ENCODE peak calls at places on chromosomes 4 and X, in seven cellular contexts. P is HCT116, K is H1, N is K562, Y is SK-N-SH, C is HepG2, E is GM12878. R is an unnamed sample.

GRCh38 chrX:128975716-128976115 is 547.6 kb downstream of the SMARCA1 start:
- DNase-seq in P (no peak), K (peak), N (peak), Y (peak), C (peak), E (no peak), R (no peak)

GRCh38 chrX:50813843-50814661 is at the start of gene SHROOM4:
- DNase-seq in P (no peak), K (peak), N (no peak), Y (peak), C (peak), E (no peak), R (no peak)

GRCh38 chrX:106415276-106415895 is 196.4 kb upstream of the RADX start:
- DNase-seq in P (peak), K (no peak), N (peak), Y (peak), C (peak), E (no peak), R (no peak)

GRCh38 chr4:133920236-133920635 is 281.4 kb downstream of the PABPC4L start:
- DNase-seq in P (no peak), K (no peak), N (no peak), Y (no peak), C (no peak), E (no peak), R (no peak)

GRCh38 chrX:123923211-123923610 is 38.3 kb upstream of the STAG2 start:
- DNase-seq in P (no peak), K (no peak), N (no peak), Y (no peak), C (no peak), E (no peak), R (no peak)

GRCh38 chr4:19051751-19052296 is 1030.3 kb upstream of the LCORL start:
- DNase-seq in P (no peak), K (no peak), N (no peak), Y (no peak), C (no peak), E (no peak), R (no peak)

GRCh38 chr4:162700815-162701361 is 465.8 kb downstream of the NAF1 start:
- DNase-seq in P (no peak), K (no peak), N (no peak), Y (no peak), C (peak), E (no peak), R (no peak)

GRCh38 chr4:40333921-40334352 is 1.2 kb upstream of the CHRNA9 start:
- DNase-seq in P (peak), K (no peak), N (no peak), Y (peak), C (no peak), E (no peak), R (no peak)

GRCh38 chrX:39983715-39984114 is 114.0 kb downstream of the BCOR start:
- DNase-seq in P (no peak), K (no peak), N (no peak), Y (no peak), C (no peak), E (no peak), R (no peak)

GRCh38 chrX:74506310-74507115 is 85.2 kb downstream of the SLC16A2 start:
- DNase-seq in P (no peak), K (no peak), N (no peak), Y (no peak), C (no peak), E (peak), R (no peak)

GRCh38 chr4:41455215-41455614 is 82.7 kb upstream of the LIMCH1 start:
- DNase-seq in P (no peak), K (no peak), N (no peak), Y (no peak), C (no peak), E (no peak), R (no peak)

GRCh38 chrX:17456526-17456925 is 81.5 kb downstream of the NHS start:
- DNase-seq in P (no peak), K (no peak), N (no peak), Y (no peak), C (no peak), E (no peak), R (no peak)

GRCh38 chrX:69063486-69063885 is 101.8 kb downstream of the PJA1 start:
- DNase-seq in P (no peak), K (no peak), N (no peak), Y (no peak), C (no peak), E (no peak), R (no peak)

GRCh38 chrX:1534321-1535168 is 2.4 kb downstream of the P2RY8 start:
- DNase-seq in P (no peak), K (no peak), N (no peak), Y (no peak), C (no peak), E (no peak), R (no peak)

GRCh38 chr4:147842573-147842972 is 110.7 kb downstream of the ARHGAP10 start:
- DNase-seq in P (no peak), K (no peak), N (peak), Y (no peak), C (no peak), E (no peak), R (no peak)

GRCh38 chrX:72123471-72124185 is 8.1 kb downstream of the RTL5 start:
- DNase-seq in P (no peak), K (no peak), N (no peak), Y (no peak), C (no peak), E (no peak), R (no peak)

GRCh38 chr4:146033149-146033548 is 94.5 kb upstream of the ZNF827 start:
- DNase-seq in P (no peak), K (no peak), N (no peak), Y (no peak), C (peak), E (no peak), R (no peak)

GRCh38 chr4:146916479-146917076 is 29.1 kb downstream of the TTC29 start:
- DNase-seq in P (peak), K (no peak), N (peak), Y (peak), C (peak), E (peak), R (peak)

GRCh38 chr4:36038521-36038920 is 205.8 kb downstream of the ARAP2 start:
- DNase-seq in P (no peak), K (no peak), N (no peak), Y (no peak), C (no peak), E (no peak), R (no peak)

GRCh38 chrX:123704781-123705180 is 28.1 kb downstream of the THOC2 start:
- DNase-seq in P (no peak), K (no peak), N (no peak), Y (no peak), C (no peak), E (no peak), R (no peak)

GRCh38 chr4:144295286-144295995 is 154.9 kb upstream of the GYPA start:
- DNase-seq in P (no peak), K (no peak), N (no peak), Y (no peak), C (no peak), E (no peak), R (no peak)

GRCh38 chr4:139975830-139976272 is 178.1 kb downstream of the MAML3 start:
- DNase-seq in P (no peak), K (no peak), N (no peak), Y (no peak), C (no peak), E (no peak), R (no peak)

GRCh38 chr4:3317656-3318211 is 24.9 kb downstream of the RGS12 start:
- DNase-seq in P (no peak), K (no peak), N (no peak), Y (no peak), C (no peak), E (no peak), R (no peak)

GRCh38 chr4:112521123-112522116 is 5.4 kb upstream of the NEUROG2 start:
- DNase-seq in P (no peak), K (no peak), N (no peak), Y (no peak), C (no peak), E (no peak), R (no peak)

GRCh38 chr4:22897520-22898108 is 204.9 kb downstream of the GBA3 start:
- DNase-seq in P (peak), K (peak), N (peak), Y (peak), C (peak), E (no peak), R (peak)

GRCh38 chr4:8272472-8273428 is 3.2 kb downstream of the HTRA3 start:
- DNase-seq in P (no peak), K (no peak), N (no peak), Y (peak), C (no peak), E (no peak), R (no peak)

GRCh38 chr4:121697626-121698025 is 846 bp upstream of the ANXA5 start:
- DNase-seq in P (no peak), K (no peak), N (no peak), Y (no peak), C (no peak), E (no peak), R (no peak)

GRCh38 chr4:164056426-164057142 is 562.1 kb downstream of the TMA16 start:
- DNase-seq in P (no peak), K (no peak), N (no peak), Y (no peak), C (no peak), E (no peak), R (no peak)
- TF ChIP-seq JUND in P (no peak), K (no peak), N (no peak), Y (no peak), C (no peak), E (no peak), R (no peak)

DNA sequence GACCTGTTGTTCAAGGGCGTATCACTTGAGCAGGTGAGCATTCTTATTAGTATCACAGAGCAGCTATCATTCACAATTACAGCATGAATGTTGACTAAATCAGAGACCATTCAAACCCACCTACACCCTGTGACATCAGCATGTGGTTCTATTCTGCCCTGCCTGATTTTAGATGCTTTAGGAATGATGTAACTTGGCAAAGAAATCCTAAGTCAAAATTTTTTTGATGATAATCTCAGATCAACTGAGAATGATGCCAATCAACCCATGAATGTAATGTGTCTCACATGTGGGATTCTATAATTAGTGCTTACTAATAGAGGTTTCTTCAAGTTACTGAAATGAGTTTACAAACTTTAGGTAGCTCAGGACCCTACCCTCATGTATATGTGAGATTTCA is 13.4 kb upstream of the CHIC2 start:
- DNase-seq in P (no peak), K (no peak), N (no peak), Y (no peak), C (no peak), E (no peak), R (no peak)
- TF ChIP-seq JUND in P (no peak), K (no peak), N (no peak), Y (peak), C (no peak), E (no peak), R (no peak)

DNA sequence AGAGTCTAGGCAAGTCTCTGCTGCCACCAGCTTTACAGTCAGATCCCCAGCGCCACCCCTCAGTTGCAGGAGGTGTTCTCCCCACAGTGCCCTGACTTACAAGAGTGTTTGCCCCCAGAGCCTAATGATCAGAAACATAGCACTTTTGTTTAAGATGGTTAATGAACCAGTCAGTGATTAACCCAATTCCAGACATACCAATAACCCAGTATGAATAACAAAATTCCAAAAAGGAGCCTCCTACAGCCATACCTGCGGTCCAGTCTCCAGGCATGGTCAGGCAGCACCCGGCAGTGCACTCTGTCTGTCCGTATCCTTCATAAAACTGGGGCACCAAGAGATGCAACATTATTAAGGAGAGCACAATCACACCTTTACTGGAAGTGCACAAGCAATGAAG is 30.7 kb upstream of the CENPU start:
- DNase-seq in P (no peak), K (no peak), N (no peak), Y (no peak), C (no peak), E (no peak), R (no peak)
- TF ChIP-seq JUND in P (no peak), K (no peak), N (no peak), Y (no peak), C (no peak), E (no peak), R (no peak)

DNA sequence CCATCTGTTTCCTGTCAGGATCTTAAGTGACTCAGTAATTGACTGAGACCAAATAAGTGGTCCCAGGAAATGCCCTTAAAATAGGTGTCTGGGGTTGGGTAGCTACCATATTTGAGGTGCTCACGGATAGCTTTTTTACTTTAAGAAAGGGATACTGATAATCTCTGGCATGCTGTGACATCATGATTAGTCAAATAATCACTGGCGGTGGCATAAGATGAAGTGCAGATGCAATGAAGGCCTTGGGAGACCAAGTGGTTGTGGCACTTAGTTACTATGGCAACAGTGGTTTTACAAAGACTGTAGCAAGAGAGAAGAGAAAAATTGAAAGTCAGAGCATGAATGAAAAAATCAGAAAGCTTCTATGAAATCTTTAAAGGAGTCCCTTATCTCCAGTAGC is 114.5 kb upstream of the SLIT2 start:
- DNase-seq in P (no peak), K (no peak), N (no peak), Y (no peak), C (no peak), E (no peak), R (no peak)
- TF ChIP-seq JUND in P (no peak), K (no peak), N (no peak), Y (peak), C (no peak), E (no peak), R (no peak)

GRCh38 chrX:18674788-18675735 is 3.2 kb upstream of the RS1 start:
- DNase-seq in P (peak), K (peak), N (peak), Y (peak), C (peak), E (peak), R (peak)
- TF ChIP-seq JUND in P (no peak), K (no peak), N (no peak), Y (no peak), C (no peak), E (no peak), R (no peak)

DNA sequence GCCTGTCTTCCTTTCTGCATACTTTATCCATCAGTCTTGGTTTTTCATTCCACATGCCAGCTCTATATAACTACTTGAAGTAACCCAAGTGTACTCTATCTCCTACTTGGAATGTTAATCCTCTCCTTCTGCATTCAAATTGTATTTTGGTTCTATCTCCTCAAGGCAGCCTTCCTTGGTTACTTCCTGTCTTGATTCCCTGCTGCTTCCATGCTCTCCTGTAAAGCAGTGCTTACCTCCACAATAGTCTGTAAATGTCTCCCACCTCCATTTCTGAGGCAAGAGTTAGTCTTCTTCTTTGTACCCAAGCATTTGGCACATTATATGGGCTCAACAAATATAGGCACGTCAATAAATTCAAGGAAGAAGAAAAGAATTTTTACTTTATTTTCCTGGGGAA is 298.4 kb downstream of the ARHGAP24 start:
- DNase-seq in P (no peak), K (no peak), N (no peak), Y (no peak), C (no peak), E (no peak), R (no peak)
- TF ChIP-seq JUND in P (no peak), K (no peak), N (no peak), Y (no peak), C (no peak), E (no peak), R (no peak)

GRCh38 chrX:101191217-101191750 is 28.3 kb upstream of the DRP2 start:
- DNase-seq in P (no peak), K (peak), N (peak), Y (peak), C (no peak), E (no peak), R (no peak)
- TF ChIP-seq JUND in P (no peak), K (no peak), N (no peak), Y (no peak), C (no peak), E (no peak), R (no peak)

GRCh38 chr4:10590896-10591295 is 93.7 kb downstream of the CLNK start:
- DNase-seq in P (no peak), K (no peak), N (no peak), Y (no peak), C (no peak), E (no peak), R (no peak)

GRCh38 chr4:10587296-10587695 is 97.3 kb downstream of the CLNK start:
- DNase-seq in P (no peak), K (no peak), N (no peak), Y (no peak), C (no peak), E (no peak), R (no peak)

GRCh38 chr4:10589808-10590207 is 94.8 kb downstream of the CLNK start:
- DNase-seq in P (no peak), K (no peak), N (no peak), Y (no peak), C (no peak), E (no peak), R (no peak)

GRCh38 chr4:10589308-10589707 is 95.3 kb downstream of the CLNK start:
- DNase-seq in P (no peak), K (no peak), N (no peak), Y (no peak), C (no peak), E (no peak), R (no peak)

DNA sequence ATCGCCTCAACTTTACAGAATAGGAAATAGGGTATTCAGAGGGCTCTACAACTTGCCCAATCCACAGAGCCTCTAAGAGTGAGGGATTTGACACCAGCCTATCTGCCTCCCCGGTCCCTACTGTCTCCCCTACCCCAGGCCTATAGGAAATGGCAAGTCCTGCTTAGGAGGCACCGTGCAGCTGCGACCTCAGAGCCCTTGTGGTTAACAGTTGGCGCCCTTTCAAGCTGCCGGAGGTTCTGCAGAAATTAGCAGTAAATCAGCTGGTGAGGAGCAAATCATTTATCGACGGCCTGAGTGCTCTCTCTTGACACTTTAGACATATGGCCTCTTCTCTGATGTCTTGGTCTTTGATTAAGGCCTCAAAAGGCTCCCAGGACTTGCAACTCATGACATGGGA is 96.9 kb downstream of the CLNK start:
- DNase-seq in P (no peak), K (no peak), N (no peak), Y (no peak), C (no peak), E (no peak), R (no peak)
- TF ChIP-seq JUND in P (no peak), K (no peak), N (no peak), Y (no peak), C (no peak), E (no peak), R (no peak)

GRCh38 chr4:1255699-1256098 is 6.8 kb upstream of the CTBP1 start:
- DNase-seq in P (no peak), K (no peak), N (no peak), Y (no peak), C (no peak), E (no peak), R (no peak)
- TF ChIP-seq JUND in P (no peak), K (no peak), N (no peak), Y (no peak), C (no peak), E (no peak), R (no peak)

GRCh38 chr4:188976644-188977115 is 837.4 kb downstream of the TRIML1 start:
- DNase-seq in P (no peak), K (peak), N (no peak), Y (no peak), C (no peak), E (no peak), R (peak)
- TF ChIP-seq JUND in P (no peak), K (peak), N (no peak), Y (no peak), C (no peak), E (no peak), R (no peak)

R was measured in T47D.